ENCODE peak calls at places on chromosomes 12 and 14, in four cellular contexts. Z is T-helper 2 cell treated with Interferon-gamma antibody and Interleukin-4, amounts not matched to agents 5 μg/mL and 100 μg/mL, for 36 hours; U is A549; Y is B cell. Q is an unnamed sample.
A peak's percentile ranks its signal among the peaks of the same experiment; 100 is the strongest.

GRCh38 chr14:67892466-67893120 is 73.0 kb downstream of the RAD51B start:
- DNase-seq in Y (no peak), Z (no peak), U (no peak), Q (no peak)

GRCh38 chr14:75343914-75344313 is 65.3 kb downstream of the FOS start:
- DNase-seq in Y (no peak), U (no peak), Z (no peak), Q (no peak)

GRCh38 chr12:5417500-5417899 is 14.4 kb upstream of the NTF3 start:
- DNase-seq in Y (no peak), Z (no peak), U (no peak), Q (no peak)

GRCh38 chr14:73026243-73026844 is 562 bp downstream of the ZFYVE1 start:
- DNase-seq in Z (no peak), U (no peak), Y (no peak), Q (no peak)

GRCh38 chr14:24418492-24418873 is 11.0 kb downstream of the CBLN3 start:
- DNase-seq in Z (no peak), U (no peak), Y (no peak), Q (no peak)

GRCh38 chr14:49106721-49107689 is 479.2 kb downstream of the RPS29 start:
- DNase-seq in U (no peak), Y (no peak), Z (no peak), Q (no peak)

GRCh38 chr14:95577875-95578274 is 43.0 kb downstream of the GLRX5 start:
- DNase-seq in Y (no peak), U (no peak), Z (no peak), Q (no peak)

GRCh38 chr12:109047081-109047805 is 5.1 kb upstream of the USP30 start:
- DNase-seq in Y (no peak), Z (no peak), U (no peak), Q (no peak)

GRCh38 chr12:67457799-67458680 is 188.9 kb downstream of the CAND1 start:
- DNase-seq in Z (no peak), Y (no peak), U (no peak), Q (no peak)

GRCh38 chr14:77158175-77158908 is 16.8 kb upstream of the ZDHHC22 start:
- DNase-seq in Y (no peak), Z (no peak), U (no peak), Q (no peak)

GRCh38 chr12:50666023-50666422 is 97.9 kb upstream of the ATF1 start:
- DNase-seq in U (no peak), Z (no peak), Y (no peak), Q (no peak)

GRCh38 chr12:88242161-88242925 is 100.2 kb downstream of the TMTC3 start:
- DNase-seq in Y (no peak), U (peak; percentile 31), Z (peak; percentile 63), Q (no peak)

GRCh38 chr14:56341766-56342418 is 223.7 kb downstream of the PELI2 start:
- DNase-seq in Y (no peak), U (no peak), Z (no peak), Q (no peak)

GRCh38 chr14:28609228-28609828 is 157.3 kb upstream of the FOXG1 start:
- DNase-seq in Z (no peak), Y (no peak), U (peak; percentile 1), Q (no peak)

GRCh38 chr12:45670339-45671065 is 59.0 kb upstream of the ARID2 start:
- DNase-seq in U (no peak), Z (peak; percentile 23), Y (peak; percentile 14), Q (no peak)

GRCh38 chr12:47205532-47206449 is 126.0 kb upstream of the AMIGO2 start:
- DNase-seq in U (no peak), Z (no peak), Y (no peak), Q (no peak)

GRCh38 chr14:98935921-98936320 is 336.1 kb downstream of the BCL11B start:
- DNase-seq in U (no peak), Z (no peak), Y (no peak), Q (no peak)

GRCh38 chr12:79988368-79988767 is 53.5 kb upstream of the PPP1R12A start:
- DNase-seq in U (no peak), Z (no peak), Y (no peak), Q (no peak)

GRCh38 chr12:128644664-128645296 is 179.0 kb downstream of the SLC15A4 start:
- DNase-seq in Y (peak; percentile 48), U (peak; percentile 19), Z (no peak), Q (peak; percentile 33)

GRCh38 chr12:42511656-42512055 is 77.9 kb downstream of the PRICKLE1 start:
- DNase-seq in Z (no peak), U (no peak), Y (no peak), Q (no peak)

GRCh38 chr12:132279184-132279889 is 50.1 kb downstream of the GALNT9 start:
- DNase-seq in U (no peak), Z (no peak), Y (no peak), Q (no peak)

Q was measured in iPS DF 19.7.